ENCODE peak calls at places on chromosomes 6 and 20, in eight cellular contexts. D, Z, B, N, V, I, R and X are unnamed samples.

GRCh38 chr20:9439806-9440205 is 74.6 kb upstream of the LAMP5 start:
- DNase-seq in D (no peak), Z (no peak), B (no peak), N (no peak), V (no peak), I (no peak), R (no peak), X (no peak)

GRCh38 chr6:109660526-109660925 is 30.5 kb downstream of the AK9 start:
- DNase-seq in D (no peak), Z (peak), B (no peak), N (no peak), V (peak), I (no peak), R (no peak), X (no peak)

GRCh38 chr6:44062771-44063560 is 64.3 kb downstream of the MRPL14 start:
- DNase-seq in D (peak), Z (peak), B (no peak), N (peak), V (no peak), I (no peak), R (no peak), X (no peak)

GRCh38 chr6:3222506-3223038 is 4.9 kb downstream of the TUBB2B start:
- DNase-seq in D (no peak), Z (no peak), B (peak), N (peak), V (no peak), I (no peak), R (no peak), X (no peak)

GRCh38 chr20:20235681-20236080 is 132.2 kb upstream of the INSM1 start:
- DNase-seq in D (no peak), Z (no peak), B (peak), N (no peak), V (no peak), I (no peak), R (no peak), X (no peak)

GRCh38 chr6:166297606-166298005 is 10.6 kb downstream of the PRR18 start:
- DNase-seq in D (no peak), Z (no peak), B (no peak), N (no peak), V (no peak), I (no peak), R (no peak), X (no peak)

GRCh38 chr6:127300411-127300810 is 33.7 kb downstream of the RNF146 start:
- DNase-seq in D (no peak), Z (no peak), B (peak), N (no peak), V (peak), I (no peak), R (no peak), X (no peak)

GRCh38 chr6:33254591-33254990 is 17.1 kb downstream of the VPS52 start:
- DNase-seq in D (no peak), Z (no peak), B (no peak), N (no peak), V (no peak), I (no peak), R (no peak), X (no peak)

GRCh38 chr20:47543006-47543431 is 41.3 kb downstream of the NCOA3 start:
- DNase-seq in D (no peak), Z (no peak), B (no peak), N (no peak), V (no peak), I (no peak), R (no peak), X (no peak)

GRCh38 chr6:34179106-34179720 is 33.3 kb upstream of the GRM4 start:
- DNase-seq in D (no peak), Z (no peak), B (no peak), N (no peak), V (no peak), I (no peak), R (no peak), X (no peak)

GRCh38 chr20:354298-354977 is 7.5 kb downstream of the NRSN2 start:
- DNase-seq in D (peak), Z (peak), B (peak), N (peak), V (peak), I (peak), R (peak), X (peak)

GRCh38 chr20:34713194-34713943 is 9.2 kb downstream of the TP53INP2 start:
- DNase-seq in D (no peak), Z (peak), B (peak), N (no peak), V (peak), I (no peak), R (peak), X (no peak)

GRCh38 chr6:43716099-43716498 is 28.5 kb upstream of the MRPS18A start:
- DNase-seq in D (no peak), Z (no peak), B (peak), N (no peak), V (no peak), I (no peak), R (no peak), X (no peak)

GRCh38 chr6:1378224-1379025 is 11.0 kb upstream of the FOXF2 start:
- DNase-seq in D (peak), Z (no peak), B (no peak), N (peak), V (no peak), I (no peak), R (no peak), X (no peak)

GRCh38 chr6:101393291-101394251 is at the start of gene GRIK2:
- DNase-seq in D (peak), Z (peak), B (peak), N (peak), V (peak), I (no peak), R (no peak), X (no peak)

GRCh38 chr6:167044696-167045095 is 45.5 kb downstream of the CEP43 start:
- DNase-seq in D (no peak), Z (peak), B (no peak), N (no peak), V (peak), I (no peak), R (peak), X (no peak)

GRCh38 chr20:46582648-46583047 is 32.2 kb upstream of the OCSTAMP start:
- DNase-seq in D (no peak), Z (no peak), B (no peak), N (no peak), V (no peak), I (no peak), R (no peak), X (no peak)

GRCh38 chr20:9363673-9364072 is 150.7 kb upstream of the LAMP5 start:
- DNase-seq in D (no peak), Z (no peak), B (peak), N (no peak), V (no peak), I (no peak), R (no peak), X (no peak)

GRCh38 chr6:105152865-105153264 is 26.9 kb downstream of the POPDC3 start:
- DNase-seq in D (no peak), Z (no peak), B (no peak), N (no peak), V (no peak), I (no peak), R (no peak), X (no peak)

GRCh38 chr6:40963019-40963418 is 76.0 kb downstream of the UNC5CL start:
- DNase-seq in D (no peak), Z (no peak), B (no peak), N (no peak), V (no peak), I (no peak), R (no peak), X (no peak)

GRCh38 chr6:90365565-90366219 is 69.0 kb upstream of the BACH2 start:
- DNase-seq in D (no peak), Z (no peak), B (no peak), N (no peak), V (no peak), I (no peak), R (no peak), X (no peak)

GRCh38 chr6:163226181-163226835 is 188.2 kb upstream of the QKI start:
- DNase-seq in D (no peak), Z (no peak), B (no peak), N (no peak), V (peak), I (no peak), R (no peak), X (no peak)

GRCh38 chr6:112800916-112801315 is 453.8 kb downstream of the RFPL4B start:
- DNase-seq in D (no peak), Z (no peak), B (no peak), N (no peak), V (no peak), I (no peak), R (no peak), X (no peak)

GRCh38 chr20:19742974-19743649 is 14.9 kb upstream of the RIN2 start:
- DNase-seq in D (no peak), Z (no peak), B (no peak), N (no peak), V (no peak), I (no peak), R (no peak), X (no peak)

GRCh38 chr6:3918474-3918873 is 69.3 kb downstream of the FAM50B start:
- DNase-seq in D (no peak), Z (no peak), B (peak), N (no peak), V (no peak), I (no peak), R (no peak), X (no peak)

GRCh38 chr6:111810321-111811235 is 62.7 kb downstream of the FYN start:
- DNase-seq in D (no peak), Z (peak), B (peak), N (no peak), V (no peak), I (no peak), R (no peak), X (no peak)

GRCh38 chr20:1323256-1323655 is 5.7 kb downstream of the SDCBP2 start:
- DNase-seq in D (no peak), Z (no peak), B (no peak), N (no peak), V (no peak), I (no peak), R (peak), X (no peak)

GRCh38 chr6:4553387-4553786 is 222.8 kb upstream of the CDYL start:
- DNase-seq in D (no peak), Z (peak), B (no peak), N (no peak), V (no peak), I (no peak), R (no peak), X (no peak)

GRCh38 chr6:169935348-169935718 is 183.9 kb downstream of the ERMARD start:
- DNase-seq in D (no peak), Z (no peak), B (no peak), N (no peak), V (no peak), I (no peak), R (no peak), X (no peak)

GRCh38 chr20:5091902-5092301 is 27.9 kb downstream of the PCNA start:
- DNase-seq in D (no peak), Z (no peak), B (no peak), N (no peak), V (no peak), I (no peak), R (no peak), X (no peak)

GRCh38 chr6:11354019-11354418 is 121.6 kb upstream of the NEDD9 start:
- DNase-seq in D (no peak), Z (peak), B (no peak), N (no peak), V (peak), I (no peak), R (peak), X (no peak)

GRCh38 chr6:121755500-121755899 is 320.1 kb downstream of the GJA1 start:
- DNase-seq in D (no peak), Z (no peak), B (no peak), N (no peak), V (no peak), I (no peak), R (no peak), X (no peak)

GRCh38 chr20:20322912-20323311 is 45.0 kb upstream of the INSM1 start:
- DNase-seq in D (no peak), Z (no peak), B (no peak), N (no peak), V (no peak), I (no peak), R (no peak), X (no peak)

GRCh38 chr6:99818161-99818560 is 175.9 kb downstream of the MCHR2 start:
- DNase-seq in D (no peak), Z (no peak), B (no peak), N (no peak), V (no peak), I (no peak), R (no peak), X (no peak)

GRCh38 chr6:153941768-153942167 is 97.3 kb upstream of the OPRM1 start:
- DNase-seq in D (no peak), Z (no peak), B (no peak), N (no peak), V (no peak), I (no peak), R (no peak), X (no peak)